ENCODE peak calls at places on chromosomes 2 and 18, in ten cellular contexts. One of them, this sample, is unnamed.

GRCh38 chr2:75157435-75157834 is 41.9 kb downstream of the TACR1 start:
- DNase-seq in OCI-LY7: no peak
- DNase-seq in WERI-Rb-1: no peak
- DNase-seq in gastrocnemius medialis: no peak
- DNase-seq in Peyer's patch: no peak
- DNase-seq in endothelial cell of umbilical vein: no peak
- DNase-seq in fibroblast of lung: no peak
- DNase-seq in foreskin fibroblast: no peak
- DNase-seq in mucosa of descending colon: no peak
- DNase-seq in left lung: no peak
- DNase-seq in this sample: no peak

GRCh38 chr2:147851244-147851930 is 6.6 kb downstream of the ACVR2A start:
- DNase-seq in OCI-LY7: no peak
- DNase-seq in WERI-Rb-1: no peak
- DNase-seq in gastrocnemius medialis: no peak
- DNase-seq in Peyer's patch: no peak
- DNase-seq in endothelial cell of umbilical vein: no peak
- DNase-seq in fibroblast of lung: no peak
- DNase-seq in foreskin fibroblast: no peak
- DNase-seq in mucosa of descending colon: no peak
- DNase-seq in left lung: no peak
- DNase-seq in this sample: no peak

GRCh38 chr18:3367491-3368091 is 82.4 kb upstream of the TGIF1 start:
- DNase-seq in OCI-LY7: no peak
- DNase-seq in WERI-Rb-1: no peak
- DNase-seq in gastrocnemius medialis: no peak
- DNase-seq in Peyer's patch: no peak
- DNase-seq in endothelial cell of umbilical vein: no peak
- DNase-seq in fibroblast of lung: peak
- DNase-seq in foreskin fibroblast: no peak
- DNase-seq in mucosa of descending colon: no peak
- DNase-seq in left lung: no peak
- DNase-seq in this sample: peak

GRCh38 chr2:134232868-134233732 is 20.8 kb upstream of the MGAT5 start:
- DNase-seq in OCI-LY7: peak
- DNase-seq in WERI-Rb-1: no peak
- DNase-seq in gastrocnemius medialis: no peak
- DNase-seq in Peyer's patch: no peak
- DNase-seq in endothelial cell of umbilical vein: no peak
- DNase-seq in fibroblast of lung: peak
- DNase-seq in foreskin fibroblast: no peak
- DNase-seq in mucosa of descending colon: no peak
- DNase-seq in left lung: no peak
- DNase-seq in this sample: peak

GRCh38 chr2:155020246-155020645 is 321.8 kb downstream of the KCNJ3 start:
- DNase-seq in OCI-LY7: no peak
- DNase-seq in WERI-Rb-1: no peak
- DNase-seq in gastrocnemius medialis: no peak
- DNase-seq in Peyer's patch: no peak
- DNase-seq in endothelial cell of umbilical vein: no peak
- DNase-seq in fibroblast of lung: no peak
- DNase-seq in foreskin fibroblast: no peak
- DNase-seq in mucosa of descending colon: no peak
- DNase-seq in left lung: no peak
- DNase-seq in this sample: no peak

GRCh38 chr2:216006164-216006663 is 7.1 kb downstream of the MREG start:
- DNase-seq in OCI-LY7: no peak
- DNase-seq in WERI-Rb-1: no peak
- DNase-seq in gastrocnemius medialis: no peak
- DNase-seq in Peyer's patch: no peak
- DNase-seq in endothelial cell of umbilical vein: peak
- DNase-seq in fibroblast of lung: peak
- DNase-seq in foreskin fibroblast: no peak
- DNase-seq in mucosa of descending colon: no peak
- DNase-seq in left lung: peak
- DNase-seq in this sample: peak

GRCh38 chr2:30577151-30577550 is 130.1 kb downstream of the LCLAT1 start:
- DNase-seq in OCI-LY7: no peak
- DNase-seq in WERI-Rb-1: peak
- DNase-seq in gastrocnemius medialis: no peak
- DNase-seq in Peyer's patch: no peak
- DNase-seq in endothelial cell of umbilical vein: no peak
- DNase-seq in fibroblast of lung: no peak
- DNase-seq in foreskin fibroblast: no peak
- DNase-seq in mucosa of descending colon: no peak
- DNase-seq in left lung: no peak
- DNase-seq in this sample: no peak

GRCh38 chr2:132978840-132979239 is 308.8 kb upstream of the LYPD1 start:
- DNase-seq in OCI-LY7: no peak
- DNase-seq in WERI-Rb-1: no peak
- DNase-seq in gastrocnemius medialis: no peak
- DNase-seq in Peyer's patch: no peak
- DNase-seq in endothelial cell of umbilical vein: no peak
- DNase-seq in fibroblast of lung: no peak
- DNase-seq in foreskin fibroblast: no peak
- DNase-seq in mucosa of descending colon: no peak
- DNase-seq in left lung: no peak
- DNase-seq in this sample: no peak

GRCh38 chr2:164560181-164560792 is 61.0 kb downstream of the GRB14 start:
- DNase-seq in OCI-LY7: peak
- DNase-seq in WERI-Rb-1: no peak
- DNase-seq in gastrocnemius medialis: no peak
- DNase-seq in Peyer's patch: no peak
- DNase-seq in endothelial cell of umbilical vein: peak
- DNase-seq in fibroblast of lung: peak
- DNase-seq in foreskin fibroblast: peak
- DNase-seq in mucosa of descending colon: no peak
- DNase-seq in left lung: no peak
- DNase-seq in this sample: peak

GRCh38 chr2:150169230-150169629 is 318.2 kb downstream of the RND3 start:
- DNase-seq in OCI-LY7: no peak
- DNase-seq in WERI-Rb-1: no peak
- DNase-seq in gastrocnemius medialis: peak
- DNase-seq in Peyer's patch: no peak
- DNase-seq in endothelial cell of umbilical vein: no peak
- DNase-seq in fibroblast of lung: peak
- DNase-seq in foreskin fibroblast: peak
- DNase-seq in mucosa of descending colon: no peak
- DNase-seq in left lung: no peak
- DNase-seq in this sample: peak

GRCh38 chr2:10519067-10519740 is 71.1 kb upstream of the ODC1 start:
- DNase-seq in OCI-LY7: no peak
- DNase-seq in WERI-Rb-1: peak
- DNase-seq in gastrocnemius medialis: no peak
- DNase-seq in Peyer's patch: no peak
- DNase-seq in endothelial cell of umbilical vein: no peak
- DNase-seq in fibroblast of lung: no peak
- DNase-seq in foreskin fibroblast: no peak
- DNase-seq in mucosa of descending colon: no peak
- DNase-seq in left lung: no peak
- DNase-seq in this sample: no peak

GRCh38 chr18:48036191-48036590 is 105.7 kb upstream of the SMAD2 start:
- DNase-seq in OCI-LY7: no peak
- DNase-seq in WERI-Rb-1: no peak
- DNase-seq in gastrocnemius medialis: no peak
- DNase-seq in Peyer's patch: no peak
- DNase-seq in endothelial cell of umbilical vein: no peak
- DNase-seq in fibroblast of lung: peak
- DNase-seq in foreskin fibroblast: no peak
- DNase-seq in mucosa of descending colon: no peak
- DNase-seq in left lung: peak
- DNase-seq in this sample: no peak

GRCh38 chr18:29078272-29078671 is 901.3 kb upstream of the CDH2 start:
- DNase-seq in OCI-LY7: no peak
- DNase-seq in WERI-Rb-1: no peak
- DNase-seq in gastrocnemius medialis: no peak
- DNase-seq in Peyer's patch: no peak
- DNase-seq in endothelial cell of umbilical vein: no peak
- DNase-seq in fibroblast of lung: no peak
- DNase-seq in foreskin fibroblast: no peak
- DNase-seq in mucosa of descending colon: no peak
- DNase-seq in left lung: no peak
- DNase-seq in this sample: no peak

GRCh38 chr18:6366776-6367175 is 47.9 kb downstream of the L3MBTL4 start:
- DNase-seq in OCI-LY7: no peak
- DNase-seq in WERI-Rb-1: no peak
- DNase-seq in gastrocnemius medialis: no peak
- DNase-seq in Peyer's patch: no peak
- DNase-seq in endothelial cell of umbilical vein: no peak
- DNase-seq in fibroblast of lung: no peak
- DNase-seq in foreskin fibroblast: no peak
- DNase-seq in mucosa of descending colon: no peak
- DNase-seq in left lung: no peak
- DNase-seq in this sample: no peak

GRCh38 chr2:172513935-172514586 is 41.8 kb upstream of the PDK1 start:
- DNase-seq in OCI-LY7: no peak
- DNase-seq in WERI-Rb-1: no peak
- DNase-seq in gastrocnemius medialis: no peak
- DNase-seq in Peyer's patch: no peak
- DNase-seq in endothelial cell of umbilical vein: no peak
- DNase-seq in fibroblast of lung: no peak
- DNase-seq in foreskin fibroblast: no peak
- DNase-seq in mucosa of descending colon: no peak
- DNase-seq in left lung: peak
- DNase-seq in this sample: no peak

GRCh38 chr18:54147439-54147838 is 77.0 kb downstream of the MBD2 start:
- DNase-seq in OCI-LY7: no peak
- DNase-seq in WERI-Rb-1: no peak
- DNase-seq in gastrocnemius medialis: no peak
- DNase-seq in Peyer's patch: no peak
- DNase-seq in endothelial cell of umbilical vein: no peak
- DNase-seq in fibroblast of lung: peak
- DNase-seq in foreskin fibroblast: no peak
- DNase-seq in mucosa of descending colon: no peak
- DNase-seq in left lung: no peak
- DNase-seq in this sample: no peak

GRCh38 chr2:152120430-152120829 is 21.6 kb upstream of the CACNB4 start:
- DNase-seq in OCI-LY7: no peak
- DNase-seq in WERI-Rb-1: no peak
- DNase-seq in gastrocnemius medialis: no peak
- DNase-seq in Peyer's patch: no peak
- DNase-seq in endothelial cell of umbilical vein: no peak
- DNase-seq in fibroblast of lung: no peak
- DNase-seq in foreskin fibroblast: no peak
- DNase-seq in mucosa of descending colon: no peak
- DNase-seq in left lung: no peak
- DNase-seq in this sample: no peak

DNA sequence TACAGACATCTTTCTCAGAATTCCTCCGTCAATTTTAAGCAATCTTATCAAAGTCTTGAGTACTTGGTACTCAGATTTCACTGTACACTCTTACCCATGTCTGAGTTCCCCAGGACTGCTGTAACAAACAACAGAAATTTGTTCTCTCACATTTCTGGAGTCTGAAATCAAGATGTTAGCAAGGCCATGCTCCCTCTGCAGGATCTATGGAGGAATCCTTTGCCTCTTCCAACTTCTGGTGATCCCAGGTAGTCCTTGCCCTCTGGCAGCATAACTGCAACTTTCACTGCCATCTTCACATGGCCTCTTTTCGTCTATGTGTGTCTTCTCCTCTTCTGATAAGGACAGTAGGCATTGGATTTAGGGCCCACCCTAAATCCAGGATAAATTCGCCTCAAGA is 17.1 kb upstream of the CACNB4 start:
- DNase-seq in OCI-LY7: no peak
- DNase-seq in WERI-Rb-1: no peak
- DNase-seq in gastrocnemius medialis: no peak
- DNase-seq in Peyer's patch: no peak
- DNase-seq in endothelial cell of umbilical vein: no peak
- DNase-seq in fibroblast of lung: no peak
- DNase-seq in foreskin fibroblast: no peak
- DNase-seq in mucosa of descending colon: no peak
- DNase-seq in left lung: no peak
- DNase-seq in this sample: no peak
- TF ChIP-seq CTCF in OCI-LY7: no peak
- TF ChIP-seq CTCF in WERI-Rb-1: no peak
- TF ChIP-seq CTCF in gastrocnemius medialis: no peak
- TF ChIP-seq CTCF in Peyer's patch: no peak
- TF ChIP-seq CTCF in endothelial cell of umbilical vein: no peak
- TF ChIP-seq CTCF in fibroblast of lung: no peak
- TF ChIP-seq CTCF in foreskin fibroblast: no peak
- TF ChIP-seq CTCF in mucosa of descending colon: no peak
- TF ChIP-seq CTCF in left lung: no peak
- TF ChIP-seq CTCF in this sample: peak

GRCh38 chr2:159050426-159050825 is 82.0 kb downstream of the TANC1 start:
- DNase-seq in OCI-LY7: no peak
- DNase-seq in WERI-Rb-1: no peak
- DNase-seq in gastrocnemius medialis: no peak
- DNase-seq in Peyer's patch: no peak
- DNase-seq in endothelial cell of umbilical vein: no peak
- DNase-seq in fibroblast of lung: no peak
- DNase-seq in foreskin fibroblast: no peak
- DNase-seq in mucosa of descending colon: no peak
- DNase-seq in left lung: no peak
- DNase-seq in this sample: no peak
- H3K4me3 ChIP-seq in OCI-LY7: no peak
- H3K4me3 ChIP-seq in WERI-Rb-1: no peak
- H3K4me3 ChIP-seq in gastrocnemius medialis: no peak
- H3K4me3 ChIP-seq in Peyer's patch: no peak
- H3K4me3 ChIP-seq in endothelial cell of umbilical vein: no peak
- H3K4me3 ChIP-seq in fibroblast of lung: no peak
- H3K4me3 ChIP-seq in foreskin fibroblast: no peak
- H3K4me3 ChIP-seq in mucosa of descending colon: no peak
- H3K4me3 ChIP-seq in left lung: no peak
- H3K4me3 ChIP-seq in this sample: no peak

GRCh38 chr2:67002618-67003371 is 394.3 kb upstream of the ETAA1 start:
- DNase-seq in OCI-LY7: no peak
- DNase-seq in WERI-Rb-1: no peak
- DNase-seq in gastrocnemius medialis: no peak
- DNase-seq in Peyer's patch: no peak
- DNase-seq in endothelial cell of umbilical vein: no peak
- DNase-seq in fibroblast of lung: no peak
- DNase-seq in foreskin fibroblast: no peak
- DNase-seq in mucosa of descending colon: no peak
- DNase-seq in left lung: no peak
- DNase-seq in this sample: no peak
- TF ChIP-seq CTCF in OCI-LY7: no peak
- TF ChIP-seq CTCF in WERI-Rb-1: no peak
- TF ChIP-seq CTCF in gastrocnemius medialis: no peak
- TF ChIP-seq CTCF in Peyer's patch: no peak
- TF ChIP-seq CTCF in endothelial cell of umbilical vein: no peak
- TF ChIP-seq CTCF in fibroblast of lung: no peak
- TF ChIP-seq CTCF in foreskin fibroblast: no peak
- TF ChIP-seq CTCF in mucosa of descending colon: no peak
- TF ChIP-seq CTCF in left lung: no peak
- TF ChIP-seq CTCF in this sample: peak

DNA sequence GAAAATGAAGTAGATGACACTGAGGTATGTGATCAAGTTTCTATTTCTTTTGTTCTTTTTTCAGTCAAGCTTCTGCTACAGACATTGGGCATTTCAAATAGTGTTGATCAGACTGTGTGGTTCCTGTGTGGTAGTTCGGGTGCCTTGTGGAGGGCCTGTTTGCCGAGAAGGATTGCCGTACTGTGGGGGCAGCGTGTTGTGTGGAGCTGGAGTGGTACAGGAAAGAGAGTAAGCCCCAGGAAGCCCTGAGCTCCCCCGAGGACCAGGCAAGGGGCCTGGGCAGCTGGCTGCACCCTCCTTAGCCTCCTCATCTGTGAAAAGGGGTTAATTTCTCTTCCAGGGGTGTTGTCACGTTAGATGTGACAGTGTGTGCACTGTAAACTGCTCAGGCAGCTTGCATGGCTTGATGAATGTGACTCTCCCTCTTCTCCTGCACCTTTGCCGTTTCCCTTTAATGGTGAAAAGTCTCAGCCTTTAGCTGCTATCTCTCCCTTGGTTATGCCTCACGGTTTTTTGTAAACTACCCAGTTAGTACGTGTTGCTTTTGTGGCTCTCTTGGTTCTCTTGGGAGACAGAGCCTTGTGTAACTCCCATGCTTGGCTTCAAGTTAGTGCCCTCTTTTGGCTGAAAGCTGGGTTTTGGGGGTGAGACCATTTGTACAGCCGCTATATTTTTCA is 19.5 kb downstream of the C2orf74 start:
- DNase-seq in OCI-LY7: no peak
- DNase-seq in WERI-Rb-1: no peak
- DNase-seq in gastrocnemius medialis: no peak
- DNase-seq in Peyer's patch: no peak
- DNase-seq in endothelial cell of umbilical vein: no peak
- DNase-seq in fibroblast of lung: no peak
- DNase-seq in foreskin fibroblast: no peak
- DNase-seq in mucosa of descending colon: no peak
- DNase-seq in left lung: no peak
- DNase-seq in this sample: peak
- H3K4me3 ChIP-seq in OCI-LY7: no peak
- H3K4me3 ChIP-seq in WERI-Rb-1: no peak
- H3K4me3 ChIP-seq in gastrocnemius medialis: no peak
- H3K4me3 ChIP-seq in Peyer's patch: no peak
- H3K4me3 ChIP-seq in endothelial cell of umbilical vein: no peak
- H3K4me3 ChIP-seq in fibroblast of lung: peak
- H3K4me3 ChIP-seq in foreskin fibroblast: no peak
- H3K4me3 ChIP-seq in mucosa of descending colon: no peak
- H3K4me3 ChIP-seq in left lung: no peak
- H3K4me3 ChIP-seq in this sample: peak